ENCODE peak calls at places on chromosome 3, in six cellular contexts. T, D, C, E, W and Y are unnamed samples.

GRCh38 chr3:51813539-51813938 is 34.5 kb upstream of the IQCF6 start:
- DNase-seq in D (no peak), E (no peak), W (no peak), C (peak; percentile 74), T (no peak), Y (peak; percentile 10)

GRCh38 chr3:106533761-106534160 is 664.9 kb upstream of the CBLB start:
- DNase-seq in C (no peak), E (no peak), W (no peak), T (no peak), D (no peak), Y (no peak)

GRCh38 chr3:165778891-165779290 is 58.3 kb downstream of the BCHE start:
- DNase-seq in T (no peak), C (no peak), W (no peak), E (no peak), D (no peak), Y (no peak)

GRCh38 chr3:17322106-17322793 is 420.2 kb downstream of the TBC1D5 start:
- DNase-seq in T (no peak), W (no peak), D (no peak), E (no peak), C (no peak), Y (no peak)

GRCh38 chr3:52636673-52637072 is 49.0 kb downstream of the PBRM1 start:
- DNase-seq in T (peak; percentile 6), C (peak; percentile 8), E (no peak), W (no peak), D (no peak), Y (peak; percentile 78)

GRCh38 chr3:29346828-29347227 is 66.0 kb downstream of the RBMS3 start:
- DNase-seq in E (no peak), W (peak; percentile 68), D (no peak), T (no peak), C (no peak), Y (no peak)

GRCh38 chr3:88824646-88825303 is 282.6 kb upstream of the EPHA3 start:
- DNase-seq in T (no peak), W (no peak), D (no peak), E (no peak), C (no peak), Y (no peak)

GRCh38 chr3:27963519-27963918 is 241.4 kb upstream of the EOMES start:
- DNase-seq in T (no peak), E (no peak), C (no peak), W (no peak), D (no peak), Y (no peak)

GRCh38 chr3:17233398-17233800 is 348.6 kb downstream of the PLCL2 start:
- DNase-seq in W (no peak), D (no peak), T (peak; percentile 82), E (no peak), C (peak; percentile 14), Y (peak; percentile 75)

GRCh38 chr3:41167722-41168497 is 31.4 kb upstream of the CTNNB1 start:
- DNase-seq in E (no peak), T (no peak), W (no peak), C (no peak), D (no peak), Y (no peak)
- TF ChIP-seq CTCF in E (no peak), T (no peak), W (no peak), C (no peak), D (no peak), Y (no peak)

GRCh38 chr3:127985216-127985615 is 67.0 kb upstream of the SEC61A1 start:
- DNase-seq in T (no peak), E (no peak), C (no peak), W (no peak), D (no peak), Y (no peak)

GRCh38 chr3:127984241-127984975 is 67.8 kb upstream of the SEC61A1 start:
- DNase-seq in T (no peak), E (no peak), C (no peak), W (no peak), D (no peak), Y (no peak)

GRCh38 chr3:127987309-127987995 is 64.8 kb upstream of the SEC61A1 start:
- DNase-seq in E (no peak), D (no peak), T (no peak), W (no peak), C (no peak), Y (no peak)

GRCh38 chr3:127986803-127987202 is 65.4 kb upstream of the SEC61A1 start:
- DNase-seq in D (no peak), C (no peak), W (no peak), T (no peak), E (no peak), Y (no peak)

DNA sequence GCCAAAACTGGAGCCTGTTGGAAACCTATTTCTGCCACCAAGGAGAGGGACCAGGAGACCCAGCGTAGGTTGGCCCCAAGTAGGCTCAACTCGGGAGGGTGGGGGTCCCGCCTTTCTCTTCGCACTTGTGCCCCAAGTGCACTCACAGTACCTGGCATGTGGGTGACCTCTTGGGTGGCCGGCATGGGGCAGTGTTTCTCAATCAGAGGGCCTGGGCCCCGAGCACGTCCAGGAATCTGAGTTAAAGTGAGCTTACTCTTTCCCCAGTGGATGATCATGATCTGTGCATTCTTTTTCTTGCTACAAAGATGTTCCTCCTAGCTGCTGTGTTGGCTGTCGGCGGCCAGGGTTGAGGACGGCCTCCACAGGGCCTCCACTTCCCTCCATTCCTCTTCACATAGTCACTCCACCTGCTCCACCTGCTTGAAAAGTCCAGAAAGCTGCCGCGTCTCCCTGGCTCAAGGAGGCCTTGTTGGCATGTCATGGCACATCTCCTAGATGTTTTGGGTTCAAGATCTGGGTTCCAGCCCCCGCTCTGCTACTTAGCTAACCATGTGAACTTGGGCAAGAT is 66.5 kb upstream of the SEC61A1 start:
- DNase-seq in C (no peak), D (no peak), T (no peak), W (no peak), E (no peak), Y (no peak)
- TF ChIP-seq CTCF in C (no peak), D (no peak), T (no peak), W (no peak), E (no peak), Y (no peak)

GRCh38 chr3:66989860-66990696 is 8.0 kb upstream of the KBTBD8 start:
- DNase-seq in T (peak; percentile 33), E (no peak), D (no peak), C (peak; percentile 22), W (no peak), Y (peak; percentile 22)
- TF ChIP-seq CTCF in T (peak; percentile 26), E (no peak), D (no peak), C (peak; percentile 49), W (no peak), Y (peak; percentile 13)

GRCh38 chr3:57934373-57934772 is 73.8 kb upstream of the FLNB start:
- DNase-seq in T (no peak), E (no peak), D (no peak), C (no peak), W (no peak), Y (no peak)
- TF ChIP-seq CTCF in T (no peak), E (no peak), D (no peak), C (no peak), W (no peak), Y (no peak)

GRCh38 chr3:30779686-30780287 is 114.7 kb downstream of the GADL1 start:
- DNase-seq in C (peak; percentile 12), T (peak; percentile 67), D (no peak), W (no peak), E (no peak), Y (peak; percentile 65)
- TF ChIP-seq CTCF in C (peak; percentile 64), T (peak; percentile 66), D (no peak), W (peak; percentile 42), E (peak; percentile 68), Y (peak; percentile 51)

DNA sequence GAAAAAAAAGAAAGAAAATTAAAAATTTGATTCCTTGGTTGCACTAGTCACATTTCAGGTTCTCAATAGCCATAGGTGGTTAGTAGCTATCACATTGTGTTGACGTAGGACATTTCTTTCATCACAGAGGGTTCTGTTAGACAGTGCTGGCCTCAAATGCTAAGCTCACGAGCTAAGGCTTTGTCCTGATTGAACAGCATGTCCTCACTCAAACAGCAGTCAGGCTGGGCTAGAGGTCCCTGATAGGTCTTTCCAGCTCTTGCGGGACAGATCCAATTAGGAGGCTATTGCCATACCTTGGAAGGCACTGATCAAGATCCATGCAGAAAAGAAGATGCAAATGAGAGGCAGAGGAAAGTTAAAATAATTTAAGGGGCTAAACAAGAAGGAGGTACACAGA is 85.9 kb upstream of the HACD2 start:
- DNase-seq in T (no peak), E (no peak), W (no peak), D (no peak), C (no peak), Y (no peak)
- TF ChIP-seq CTCF in T (no peak), E (no peak), W (no peak), D (no peak), C (no peak), Y (no peak)

GRCh38 chr3:188184160-188184559 is 30.2 kb downstream of the LPP start:
- DNase-seq in C (no peak), E (no peak), D (no peak), W (no peak), T (no peak), Y (no peak)

GRCh38 chr3:188183452-188183851 is 29.5 kb downstream of the LPP start:
- DNase-seq in E (no peak), T (no peak), C (no peak), W (no peak), D (no peak), Y (no peak)

GRCh38 chr3:188185717-188186236 is 31.8 kb downstream of the LPP start:
- DNase-seq in E (peak; percentile 74), W (no peak), T (no peak), D (no peak), C (no peak), Y (peak; percentile 38)

GRCh38 chr3:188187055-188187454 is 33.1 kb downstream of the LPP start:
- DNase-seq in T (peak; percentile 57), C (no peak), E (no peak), D (no peak), W (no peak), Y (peak; percentile 76)

DNA sequence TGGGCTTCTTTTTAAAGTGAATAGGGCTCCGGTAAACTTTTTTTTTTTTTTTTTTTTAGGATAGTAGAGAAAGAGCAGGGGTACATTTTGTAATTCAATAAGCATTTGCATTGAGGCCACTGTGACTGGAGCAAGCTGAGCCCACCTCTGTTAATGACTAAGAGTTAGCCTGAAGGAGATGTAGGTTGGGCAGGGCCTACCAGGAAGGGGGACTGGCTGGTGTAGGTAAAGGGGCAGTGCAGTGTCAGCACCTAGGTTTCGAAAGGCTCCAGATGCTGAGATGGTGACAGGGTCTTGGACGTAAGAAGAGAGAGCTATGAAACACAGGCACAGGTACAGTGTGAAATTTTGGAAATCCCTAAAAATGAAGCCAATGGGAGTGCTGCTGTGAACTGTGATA is 30.7 kb downstream of the LPP start:
- DNase-seq in D (no peak), C (no peak), E (no peak), T (no peak), W (no peak), Y (no peak)
- TF ChIP-seq CTCF in D (no peak), C (no peak), E (no peak), T (no peak), W (no peak), Y (no peak)

GRCh38 chr3:130981469-130981868 is 45.2 kb downstream of the ASTE1 start:
- DNase-seq in W (no peak), C (no peak), T (no peak), D (no peak), E (no peak), Y (no peak)
- TF ChIP-seq CTCF in W (no peak), C (no peak), T (no peak), D (no peak), E (no peak), Y (no peak)

GRCh38 chr3:44624696-44625528 is at the start of gene ZNF197:
- DNase-seq in C (peak; percentile 82), E (peak; percentile 77), W (no peak), D (no peak), T (peak; percentile 90), Y (peak; percentile 91)
- TF ChIP-seq CTCF in C (no peak), E (no peak), W (peak; percentile 24), D (no peak), T (no peak), Y (no peak)